ENCODE peak calls at places on chromosomes 5 and 9, in four cellular contexts. D is tibial artery, N is testis, G is lower leg skin. K is an unnamed sample.

GRCh38 chr5:10275991-10276390 is 25.9 kb downstream of the CCT5 start:
- DNase-seq in D (no peak), N (no peak), G (no peak), K (no peak)

GRCh38 chr5:146410272-146410671 is 36.9 kb upstream of the TCERG1 start:
- DNase-seq in D (no peak), N (no peak), G (no peak), K (no peak)

GRCh38 chr9:114155967-114156294 is 594 bp downstream of the COL27A1 start:
- DNase-seq in N (no peak), D (no peak), G (no peak), K (peak)

GRCh38 chr5:12672141-12672540 is 767.9 kb upstream of the CTNND2 start:
- DNase-seq in G (no peak), N (no peak), D (no peak), K (no peak)

GRCh38 chr5:143402464-143403356 is 776 bp downstream of the NR3C1 start:
- DNase-seq in D (peak), G (peak), N (peak), K (peak)

GRCh38 chr5:172556262-172556661 is 84.8 kb upstream of the NEURL1B start:
- DNase-seq in D (no peak), N (no peak), G (no peak), K (no peak)

GRCh38 chr5:29744618-29745017 is 1448.9 kb upstream of the CDH6 start:
- DNase-seq in D (no peak), G (no peak), N (no peak), K (no peak)

GRCh38 chr5:3893975-3894374 is 298.3 kb downstream of the IRX1 start:
- DNase-seq in N (no peak), D (no peak), G (no peak), K (no peak)

GRCh38 chr5:111198281-111198948 is 25.8 kb upstream of the CAMK4 start:
- DNase-seq in G (no peak), N (no peak), D (no peak), K (no peak)

GRCh38 chr5:104606258-104606829 is 1043.8 kb upstream of the NUDT12 start:
- DNase-seq in G (no peak), D (no peak), N (no peak), K (no peak)

GRCh38 chr5:107671742-107672211 is 1.0 kb upstream of the EFNA5 start:
- DNase-seq in D (no peak), N (no peak), G (peak), K (no peak)

GRCh38 chr5:142697846-142698245 is 12.0 kb upstream of the FGF1 start:
- DNase-seq in D (peak), G (no peak), N (peak), K (peak)

GRCh38 chr5:108238936-108239887 is 142.7 kb downstream of the FBXL17 start:
- DNase-seq in N (no peak), D (no peak), G (no peak), K (no peak)

GRCh38 chr5:68331202-68332108 is 115.9 kb downstream of the PIK3R1 start:
- DNase-seq in D (no peak), G (no peak), N (no peak), K (no peak)

GRCh38 chr9:128587453-128587852 is 35.1 kb downstream of the SPTAN1 start:
- DNase-seq in G (no peak), D (no peak), N (no peak), K (no peak)

GRCh38 chr5:72140711-72141110 is 33.4 kb downstream of the MAP1B start:
- DNase-seq in N (no peak), G (no peak), D (no peak), K (no peak)

GRCh38 chr5:72138943-72139467 is 31.7 kb downstream of the MAP1B start:
- DNase-seq in D (no peak), N (peak), G (no peak), K (no peak)

GRCh38 chr5:72144762-72145161 is 37.5 kb downstream of the MAP1B start:
- DNase-seq in G (no peak), N (peak), D (no peak), K (no peak)

GRCh38 chr5:72145351-72145750 is 38.1 kb downstream of the MAP1B start:
- DNase-seq in N (no peak), D (no peak), G (no peak), K (no peak)

DNA sequence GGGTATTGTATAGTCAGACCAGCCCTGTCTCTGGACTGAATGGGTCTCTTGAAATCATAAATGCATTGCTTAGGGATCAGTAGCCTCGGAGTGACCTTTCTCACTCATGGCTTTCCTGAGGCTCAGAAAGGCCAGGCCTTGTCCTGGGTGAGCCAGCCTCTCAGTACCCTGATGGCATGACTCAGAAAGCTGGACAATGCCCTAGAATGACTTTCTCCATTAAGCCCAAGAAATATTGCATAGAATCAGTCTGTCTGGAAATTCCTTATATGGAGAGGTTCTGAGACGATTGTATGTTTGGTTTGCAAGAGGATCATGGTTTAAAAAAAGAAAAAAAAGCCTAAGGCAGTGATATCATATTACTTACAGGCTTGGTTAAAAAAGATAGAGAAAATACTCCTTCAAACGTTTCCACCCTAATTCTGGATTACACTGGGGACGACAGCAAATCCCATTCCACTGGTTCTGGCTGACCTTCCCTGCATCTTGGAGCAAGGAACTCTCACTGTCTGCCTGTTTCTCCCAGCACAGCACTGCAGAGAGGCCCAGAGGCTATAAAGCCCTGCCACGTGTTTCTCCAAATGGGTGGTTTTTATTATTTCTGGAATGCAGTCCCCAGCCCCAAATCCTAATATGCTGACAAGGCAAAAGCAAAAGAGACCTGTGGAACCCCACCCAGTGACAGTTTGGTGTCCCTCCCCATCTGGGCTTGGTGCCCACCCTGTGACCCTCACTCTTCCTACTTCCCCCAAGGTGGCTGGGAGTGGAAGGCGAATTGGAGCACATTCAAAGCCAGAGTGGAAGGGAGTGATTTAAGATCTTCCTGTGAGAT is 34.4 kb downstream of the MAP1B start:
- DNase-seq in D (peak), G (no peak), N (peak), K (peak)
- H3K4me3 ChIP-seq in D (no peak), G (no peak), N (no peak), K (no peak)

GRCh38 chr5:5421149-5421960 is 1.1 kb upstream of the ICE1 start:
- DNase-seq in D (no peak), G (no peak), N (no peak), K (no peak)

GRCh38 chr5:5421961-5422818 is at the start of gene ICE1:
- DNase-seq in G (peak), N (peak), D (peak), K (peak)

GRCh38 chr5:5424736-5425135 is 2.3 kb downstream of the ICE1 start:
- DNase-seq in N (no peak), G (no peak), D (no peak), K (no peak)

GRCh38 chr5:5420251-5420650 is 2.2 kb upstream of the ICE1 start:
- DNase-seq in D (no peak), G (no peak), N (no peak), K (no peak)

DNA sequence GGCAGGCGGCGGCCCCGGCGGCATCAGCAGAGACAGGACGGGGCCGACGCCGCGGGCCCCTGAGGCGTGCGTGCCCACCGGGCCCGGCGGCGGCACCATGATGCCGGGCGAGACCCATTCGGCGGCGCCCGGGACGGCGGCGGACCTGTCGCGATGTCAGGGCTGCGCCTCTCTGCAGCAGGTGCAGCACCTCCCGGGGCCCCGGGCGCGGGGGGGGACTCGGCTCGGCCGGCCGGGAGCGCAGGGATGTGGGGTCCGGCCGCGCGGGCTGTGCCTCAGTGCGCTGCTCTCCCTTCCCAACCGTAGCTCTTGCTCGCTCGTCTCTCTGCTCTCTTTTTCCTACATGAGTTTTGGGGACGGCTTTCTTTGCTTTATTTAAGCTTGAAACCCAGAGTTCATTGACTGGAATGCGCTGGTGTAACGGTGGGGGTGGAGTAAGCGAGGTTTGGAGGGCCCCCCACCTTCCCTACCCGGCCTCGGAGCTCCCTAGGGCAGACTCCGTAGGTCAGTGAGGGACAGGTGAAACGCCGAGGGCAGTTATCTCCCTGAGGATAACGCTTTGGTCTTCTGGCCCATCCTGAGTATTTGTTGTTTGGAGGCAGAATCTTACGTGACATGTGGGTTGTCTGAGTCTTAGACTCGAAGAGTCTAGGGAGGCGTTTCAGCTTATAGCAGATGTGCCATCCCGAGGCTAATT is 490 bp downstream of the ICE1 start:
- DNase-seq in D (no peak), G (no peak), N (peak), K (peak)
- H3K4me3 ChIP-seq in D (peak), G (peak), N (peak), K (peak)

GRCh38 chr5:163565931-163566608 is 60.7 kb downstream of the MAT2B start:
- DNase-seq in N (peak), G (no peak), D (no peak), K (no peak)
- H3K4me3 ChIP-seq in N (peak), G (peak), D (peak), K (peak)

DNA sequence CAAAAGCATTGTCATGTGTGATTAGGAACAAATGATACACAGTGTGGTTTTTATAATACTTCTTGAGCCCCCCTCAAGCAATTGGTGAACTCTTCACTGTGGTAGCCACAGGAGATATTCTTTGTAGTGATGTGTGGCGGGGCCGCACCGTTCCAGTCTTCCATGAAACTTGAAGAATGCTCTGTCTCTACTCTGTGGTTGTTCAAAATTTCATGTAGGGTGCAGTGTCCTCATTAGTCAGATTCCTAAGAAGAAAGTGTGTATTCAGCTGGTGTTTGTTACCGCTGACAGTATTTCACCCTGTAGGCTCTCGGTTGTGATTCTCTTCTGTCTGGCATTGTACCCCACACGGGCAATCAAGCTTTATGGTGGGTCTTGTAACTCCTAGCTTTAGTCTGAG is 10.8 kb downstream of the OTULIN start:
- DNase-seq in N (no peak), D (no peak), G (no peak), K (no peak)
- H3K4me3 ChIP-seq in N (no peak), D (no peak), G (no peak), K (no peak)

GRCh38 chr9:73141282-73141681 is 10.4 kb upstream of the ANXA1 start:
- DNase-seq in D (no peak), G (no peak), N (no peak), K (no peak)

GRCh38 chr9:73135394-73135793 is 16.3 kb upstream of the ANXA1 start:
- DNase-seq in G (no peak), D (no peak), N (no peak), K (no peak)

GRCh38 chr9:73137286-73137899 is 14.3 kb upstream of the ANXA1 start:
- DNase-seq in G (no peak), N (no peak), D (no peak), K (no peak)

GRCh38 chr9:73133921-73134407 is 17.7 kb upstream of the ANXA1 start:
- DNase-seq in D (no peak), N (no peak), G (peak), K (no peak)

DNA sequence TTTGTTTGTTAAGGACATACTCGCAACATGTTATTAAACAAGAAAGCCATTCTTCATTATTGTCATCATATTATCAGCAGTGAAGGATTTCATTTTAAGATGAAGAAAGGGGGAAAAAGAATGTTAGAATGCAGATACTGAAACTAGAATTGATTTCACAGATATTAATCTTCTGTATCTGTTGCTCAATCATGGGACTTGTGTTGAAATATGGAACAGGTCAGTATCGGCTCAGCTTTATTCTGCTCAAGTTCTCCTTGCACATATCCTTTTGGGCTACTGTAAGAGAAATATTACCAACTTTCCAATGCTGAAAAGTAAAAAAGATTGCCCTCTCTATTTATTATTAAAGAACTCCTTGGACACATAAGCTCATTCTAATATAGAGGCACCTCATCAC is 13.8 kb upstream of the ANXA1 start:
- DNase-seq in N (no peak), G (no peak), D (no peak), K (no peak)
- H3K4me3 ChIP-seq in N (no peak), G (no peak), D (no peak), K (no peak)

GRCh38 chr9:4762889-4763521 is 22.0 kb upstream of the AK3 start:
- DNase-seq in N (peak), D (peak), G (peak), K (peak)
- H3K4me3 ChIP-seq in N (peak), D (peak), G (no peak), K (peak)

GRCh38 chr9:98808879-98809278 is 1.4 kb downstream of the GALNT12 start:
- DNase-seq in N (no peak), G (no peak), D (no peak), K (no peak)
- H3K4me3 ChIP-seq in N (no peak), G (no peak), D (no peak), K (no peak)

DNA sequence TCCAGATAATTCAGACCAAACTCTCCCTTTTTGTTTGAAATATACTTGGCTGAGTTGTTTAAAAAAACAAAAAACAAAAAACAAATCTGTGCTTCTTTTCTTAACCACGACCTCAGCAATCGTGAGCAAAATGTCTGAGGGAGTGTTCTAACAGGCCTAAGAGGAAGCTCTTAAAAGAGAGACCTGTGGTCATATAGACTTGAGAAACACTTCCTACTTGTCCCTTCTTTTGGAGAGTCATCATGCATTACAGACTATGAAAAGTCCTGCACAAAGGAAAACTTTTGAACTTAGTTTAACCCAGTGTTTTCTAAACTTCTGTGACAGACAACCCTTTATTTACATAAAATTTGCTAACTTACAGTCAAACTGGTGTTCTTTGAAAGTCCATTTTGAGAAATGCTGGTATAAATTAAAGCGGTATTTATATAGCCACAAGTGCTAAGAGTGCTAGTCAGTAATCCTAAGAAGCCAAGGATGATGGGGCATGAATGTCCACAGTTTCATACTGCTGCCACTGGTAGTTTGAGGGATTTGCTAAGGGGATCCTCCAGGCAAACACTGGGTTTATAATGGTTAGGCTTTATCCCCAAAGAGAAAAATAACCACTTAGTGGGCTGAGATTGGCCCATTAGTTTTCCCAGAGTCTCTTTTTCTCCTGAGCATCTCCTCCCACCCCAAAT is 199.8 kb downstream of the LRRC70 start:
- DNase-seq in G (no peak), N (no peak), D (no peak), K (no peak)
- H3K4me3 ChIP-seq in G (no peak), N (no peak), D (no peak), K (no peak)

K was measured in right cardiac atrium.